ENCODE peak calls at places on chromosomes 11 and 22, in five cellular contexts. M is PC-3; I is CD8-positive, alpha-beta memory T cell; O is A549; J is psoas muscle. S is an unnamed sample. For H3K4me1, the result is how much of the 10 kb centered on the place peaks cover.

GRCh38 chr11:73313652-73314051 is 5.6 kb downstream of the ARHGEF17 start:
- DNase-seq in J (peak), I (no peak), O (no peak), M (no peak), S (no peak)

GRCh38 chr11:126790550-126790981 is 210.0 kb downstream of the KIRREL3 start:
- DNase-seq in O (no peak), M (peak), J (no peak), I (no peak), S (no peak)

GRCh38 chr11:84398017-84398626 is 1112.0 kb upstream of the CCDC90B start:
- DNase-seq in O (peak), M (peak), I (no peak), J (no peak), S (peak)

GRCh38 chr11:18594999-18595749 is 4.4 kb upstream of the MISFA start:
- DNase-seq in J (no peak), I (no peak), M (peak), O (no peak), S (no peak)

GRCh38 chr22:32475428-32476010 is 908 bp downstream of the FBXO7 start:
- DNase-seq in O (no peak), I (no peak), M (peak), J (no peak), S (peak)

GRCh38 chr11:122187373-122188165 is 71.6 kb upstream of the BLID start:
- DNase-seq in I (no peak), J (no peak), M (no peak), O (no peak), S (no peak)

GRCh38 chr22:32082331-32082730 is 39.3 kb downstream of the SLC5A1 start:
- DNase-seq in J (no peak), O (no peak), I (no peak), M (no peak), S (no peak)

GRCh38 chr11:79412761-79413160 is 28.1 kb downstream of the TENM4 start:
- DNase-seq in O (no peak), J (no peak), I (no peak), M (no peak), S (no peak)

GRCh38 chr11:21446939-21447590 is 745.8 kb upstream of the ANO5 start:
- DNase-seq in O (no peak), M (no peak), I (no peak), J (no peak), S (no peak)

GRCh38 chr11:29780756-29781155 is 236.1 kb downstream of the KCNA4 start:
- DNase-seq in O (no peak), I (no peak), J (no peak), M (no peak), S (no peak)

GRCh38 chr22:42645341-42645937 is 3.8 kb downstream of the CYB5R3 start:
- DNase-seq in O (no peak), M (no peak), J (peak), I (no peak), S (peak)

GRCh38 chr11:69075421-69076128 is 26.8 kb downstream of the TPCN2 start:
- DNase-seq in I (no peak), O (no peak), J (peak), M (peak), S (peak)

GRCh38 chr11:57648791-57649735 is 649 bp downstream of the YPEL4 start:
- DNase-seq in I (no peak), O (no peak), J (no peak), M (no peak), S (peak)

GRCh38 chr11:123020968-123021367 is 39.3 kb upstream of the BSX start:
- DNase-seq in M (peak), J (no peak), O (peak), I (no peak), S (peak)

GRCh38 chr11:24155792-24156191 is 341.1 kb upstream of the LUZP2 start:
- DNase-seq in I (no peak), J (no peak), O (no peak), M (no peak), S (peak)

GRCh38 chr11:122676638-122677037 is 21.1 kb downstream of the UBASH3B start:
- DNase-seq in I (no peak), O (peak), J (no peak), M (peak), S (no peak)

GRCh38 chr11:3905080-3905953 is 49.9 kb downstream of the STIM1 start:
- DNase-seq in I (peak), M (peak), J (no peak), O (peak), S (no peak)

GRCh38 chr11:122656631-122657101 is 1.1 kb downstream of the UBASH3B start:
- DNase-seq in O (peak), I (no peak), J (peak), M (peak), S (no peak)

GRCh38 chr11:117478926-117479325 is 151.3 kb downstream of the CEP164 start:
- DNase-seq in J (no peak), O (no peak), M (no peak), I (no peak), S (no peak)

GRCh38 chr11:126363706-126364245 is 8.3 kb downstream of the ST3GAL4 start:
- DNase-seq in J (no peak), M (no peak), I (no peak), O (no peak), S (peak)

GRCh38 chr11:87908086-87908485 is 267.2 kb downstream of the RAB38 start:
- DNase-seq in M (no peak), O (no peak), I (no peak), J (no peak), S (no peak)

GRCh38 chr11:126809514-126810289 is 190.9 kb downstream of the KIRREL3 start:
- DNase-seq in O (no peak), I (no peak), J (no peak), M (no peak), S (no peak)

GRCh38 chr22:20038574-20038973 is 17.7 kb downstream of the TANGO2 start:
- DNase-seq in O (no peak), M (no peak), J (no peak), I (no peak), S (no peak)

GRCh38 chr11:91946397-91947090 is 278.1 kb upstream of the FAT3 start:
- DNase-seq in I (no peak), M (no peak), O (no peak), J (no peak), S (no peak)

GRCh38 chr22:37999640-38000272 is 15.4 kb upstream of the SOX10 start:
- DNase-seq in M (peak), I (peak), O (peak), J (peak), S (peak)

GRCh38 chr11:98965775-98966174 is 55.0 kb upstream of the CNTN5 start:
- DNase-seq in J (no peak), O (no peak), M (peak), I (no peak), S (no peak)
- H3K4me1 ChIP-seq in J (under half), O (under half), M (under half), I (under half), S (under half)

DNA sequence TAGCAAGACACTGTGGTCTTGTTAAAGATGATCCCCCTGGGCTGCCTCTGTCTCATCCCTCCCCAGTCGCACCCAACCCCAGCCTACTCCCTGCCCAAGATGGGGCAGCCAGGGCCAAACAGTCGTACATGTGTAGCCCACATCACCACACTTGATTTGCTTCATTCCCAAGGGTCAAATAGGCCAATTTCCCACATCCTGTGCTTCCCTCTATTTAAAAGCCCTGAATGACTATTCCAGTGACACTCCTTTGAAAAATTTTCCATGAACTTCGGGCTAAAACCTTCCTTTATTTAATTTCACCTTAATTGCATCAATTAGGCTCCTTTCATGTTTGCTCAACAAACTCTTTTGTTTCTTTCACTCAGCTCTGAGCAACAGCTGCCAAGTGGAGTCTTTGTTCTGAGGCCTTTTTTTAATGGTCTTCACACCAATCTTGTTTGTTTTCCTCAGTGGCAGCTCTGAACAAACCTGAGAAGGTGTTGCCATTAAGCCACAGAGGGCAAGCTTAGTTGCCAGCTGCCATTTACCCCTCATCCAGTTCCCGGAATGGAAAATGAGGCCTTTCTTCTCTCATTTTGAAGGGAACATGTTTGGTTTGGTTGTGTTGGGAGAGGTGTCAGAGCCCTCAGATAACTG is 126.9 kb downstream of the APIP start:
- DNase-seq in I (no peak), M (no peak), O (no peak), J (no peak), S (no peak)
- H3K4me3 ChIP-seq in I (no peak), M (no peak), O (no peak), J (no peak), S (no peak)

GRCh38 chr11:132115454-132115853 is 745.0 kb downstream of the NTM start:
- DNase-seq in O (no peak), I (no peak), J (no peak), M (peak), S (no peak)
- H3K27ac ChIP-seq in O (no peak), I (no peak), J (no peak), M (no peak), S (no peak)

GRCh38 chr22:46119729-46120419 is 30.5 kb upstream of the PPARA start:
- DNase-seq in J (peak), M (no peak), I (no peak), O (no peak), S (peak)
- H3K4me1 ChIP-seq in J (under half), M (under half), I (under half), O (under half), S (under half)

GRCh38 chr11:61955416-61956135 is 5.4 kb downstream of the BEST1 start:
- DNase-seq in M (no peak), J (peak), I (no peak), O (no peak), S (no peak)
- H3K4me3 ChIP-seq in M (no peak), J (peak), I (no peak), O (no peak), S (no peak)

GRCh38 chr11:113373981-113374560 is 13.5 kb upstream of the ANKK1 start:
- DNase-seq in O (no peak), M (no peak), J (no peak), I (no peak), S (no peak)
- H3K27ac ChIP-seq in O (no peak), M (no peak), J (no peak), I (no peak), S (no peak)

DNA sequence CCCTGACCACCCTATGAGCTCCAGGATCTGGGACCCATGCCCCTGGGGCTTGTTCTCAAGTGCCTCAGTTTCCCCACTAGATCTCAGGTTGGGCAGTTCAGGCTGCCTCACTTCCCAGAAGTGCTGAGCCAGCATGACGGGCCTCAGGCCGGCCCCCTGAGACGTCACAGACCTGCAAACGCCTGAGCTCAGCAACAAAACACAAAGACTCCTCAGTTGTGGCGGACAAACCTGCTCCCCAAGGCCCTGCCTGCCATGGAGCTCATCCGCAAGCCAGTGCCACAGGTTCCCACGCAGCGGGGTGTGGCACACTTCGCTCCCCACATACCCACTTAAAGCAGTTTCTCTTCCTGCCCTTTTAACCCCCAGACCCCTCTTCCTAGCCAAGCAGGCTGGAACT is 45.2 kb downstream of the NECTIN1 start:
- DNase-seq in M (peak), I (no peak), O (no peak), J (no peak), S (no peak)
- H3K4me1 ChIP-seq in M (under half), I (under half), O (under half), J (under half), S (under half)

GRCh38 chr11:46388619-46389449 is 2.7 kb downstream of the CHRM4 start:
- DNase-seq in M (no peak), I (no peak), J (no peak), O (no peak), S (no peak)

GRCh38 chr11:46389450-46390330 is 1.9 kb downstream of the CHRM4 start:
- DNase-seq in O (peak), J (peak), M (peak), I (no peak), S (peak)

GRCh38 chr11:46391186-46391577 is 394 bp downstream of the CHRM4 start:
- DNase-seq in M (no peak), I (no peak), J (no peak), O (no peak), S (no peak)

GRCh38 chr11:46391578-46392420 is at the start of gene CHRM4:
- DNase-seq in I (no peak), M (no peak), O (peak), J (no peak), S (peak)

GRCh38 chr11:46390331-46391171 is 1.0 kb downstream of the CHRM4 start:
- DNase-seq in M (no peak), J (no peak), I (no peak), O (no peak), S (no peak)
- H3K4me3 ChIP-seq in M (peak), J (no peak), I (no peak), O (peak), S (peak)

S was measured in SJCRH30.